ENCODE peak calls at places on chromosomes 16 and 17, in eight cellular contexts. F is Calu3, X is esophagus muscularis mucosa, H is HFFc6, A is ascending aorta, C is neural progenitor cell, V is transverse colon, K is omental fat pad. M is an unnamed sample.

GRCh38 chr16:57289391-57290257 is 5.2 kb upstream of the PLLP start:
- DNase-seq in K (no peak), X (no peak), H (no peak), C (no peak), F (no peak), V (no peak), A (no peak), M (no peak)

GRCh38 chr17:40622509-40622928 is 25.1 kb downstream of the SMARCE1 start:
- DNase-seq in K (no peak), V (no peak), A (no peak), F (peak), X (no peak), H (no peak), C (no peak), M (no peak)

GRCh38 chr16:85903576-85903975 is 4.6 kb downstream of the IRF8 start:
- DNase-seq in V (no peak), X (no peak), H (no peak), C (no peak), A (no peak), F (no peak), K (no peak), M (no peak)

GRCh38 chr17:80924111-80924806 is 67.4 kb upstream of the CHMP6 start:
- DNase-seq in K (no peak), A (no peak), C (no peak), V (no peak), X (no peak), H (no peak), F (no peak), M (no peak)

GRCh38 chr16:85392756-85393673 is 220.1 kb upstream of the GSE1 start:
- DNase-seq in F (no peak), H (no peak), K (no peak), A (peak), V (no peak), X (no peak), C (no peak), M (no peak)

GRCh38 chr16:27529962-27530361 is 19.8 kb downstream of the GTF3C1 start:
- DNase-seq in X (no peak), F (no peak), C (no peak), K (no peak), H (peak), A (no peak), V (no peak), M (peak)

GRCh38 chr17:29962656-29963055 is 21.2 kb downstream of the EFCAB5 start:
- DNase-seq in F (no peak), C (no peak), X (no peak), A (no peak), K (no peak), H (no peak), V (no peak), M (peak)

GRCh38 chr17:2138318-2138717 is 83.4 kb downstream of the HIC1 start:
- DNase-seq in A (no peak), H (peak), C (no peak), K (no peak), F (no peak), V (peak), X (no peak), M (no peak)

GRCh38 chr17:30477758-30478115 is 529 bp downstream of the GOSR1 start:
- DNase-seq in C (no peak), K (no peak), F (no peak), V (no peak), A (no peak), X (no peak), H (peak), M (peak)

DNA sequence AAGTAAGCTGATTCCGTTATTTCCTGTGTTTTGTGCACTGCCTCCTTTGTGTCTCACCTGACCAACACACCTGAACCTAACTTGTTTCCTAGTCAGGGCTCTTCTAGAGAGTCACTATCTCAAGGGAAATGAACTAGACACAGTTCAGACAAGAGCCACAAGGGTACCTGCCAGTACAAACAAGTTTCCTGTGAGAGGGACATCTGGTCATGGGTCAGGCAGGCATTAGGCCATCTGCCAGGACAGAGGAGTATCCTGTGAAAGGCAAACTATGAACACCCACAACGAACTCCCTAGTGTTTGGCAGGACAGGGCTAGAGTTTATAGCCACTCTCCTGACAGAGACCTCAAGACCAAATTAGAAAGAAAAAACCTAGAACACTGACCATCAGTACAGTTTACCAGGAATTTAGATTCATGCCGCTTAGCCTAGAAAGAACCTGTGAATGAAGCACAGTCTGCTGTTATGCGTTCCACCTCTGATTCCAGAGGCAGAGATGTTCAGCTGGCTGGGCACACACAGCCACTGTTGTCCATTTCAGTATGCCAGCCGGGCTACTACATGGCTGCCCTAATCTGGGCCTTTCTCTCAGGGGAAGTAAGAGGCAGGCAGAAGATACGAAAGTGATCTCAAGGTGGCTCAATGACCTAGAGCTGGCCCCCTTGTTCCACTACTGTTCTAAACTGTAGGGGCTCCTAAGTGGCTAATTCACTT is 20.7 kb upstream of the GLG1 start:
- DNase-seq in V (no peak), F (no peak), K (no peak), A (no peak), C (no peak), H (peak), X (no peak), M (peak)
- TF ChIP-seq CTCF in V (no peak), F (no peak), K (no peak), A (no peak), C (no peak), H (no peak), X (no peak), M (no peak)

DNA sequence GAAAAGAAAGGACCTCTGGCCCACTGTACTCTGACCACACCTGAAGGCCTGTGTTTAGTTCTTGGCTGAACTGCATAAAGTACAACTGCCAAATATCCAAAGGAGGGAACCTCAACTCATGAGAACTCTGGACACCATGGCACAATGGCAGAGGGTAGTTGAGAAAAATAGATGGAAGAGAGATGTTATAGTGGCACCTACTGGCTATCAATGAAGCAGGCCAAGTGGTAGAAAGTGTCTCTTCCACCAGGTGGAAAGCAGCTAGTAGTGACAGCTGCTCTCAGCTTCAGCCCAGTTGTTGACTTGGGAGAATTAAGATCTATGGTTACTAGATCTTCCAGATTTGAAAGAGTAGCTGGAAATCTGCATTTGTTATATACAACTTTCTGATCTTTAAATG is 3.2 kb downstream of the MED31 start:
- DNase-seq in V (no peak), X (no peak), F (no peak), A (no peak), H (peak), C (no peak), K (no peak), M (peak)
- TF ChIP-seq CTCF in V (peak), X (peak), F (no peak), A (no peak), H (peak), C (peak), K (no peak), M (peak)

GRCh38 chr16:89166696-89167424 is 4.7 kb upstream of the CDH15 start:
- DNase-seq in V (no peak), C (no peak), X (no peak), F (no peak), A (no peak), H (no peak), K (no peak), M (peak)

GRCh38 chr16:89167425-89167941 is 4.1 kb upstream of the CDH15 start:
- DNase-seq in F (peak), H (peak), C (peak), K (peak), V (peak), A (peak), X (no peak), M (peak)

GRCh38 chr16:89169778-89170177 is 1.8 kb upstream of the CDH15 start:
- DNase-seq in F (no peak), A (no peak), V (no peak), X (no peak), H (no peak), C (no peak), K (no peak), M (no peak)

GRCh38 chr16:89170346-89171215 is 967 bp upstream of the CDH15 start:
- DNase-seq in X (no peak), V (peak), K (no peak), F (peak), H (no peak), A (no peak), C (no peak), M (no peak)

GRCh38 chr16:89168381-89169189 is 3.0 kb upstream of the CDH15 start:
- DNase-seq in C (no peak), F (peak), K (no peak), A (no peak), V (no peak), X (no peak), H (no peak), M (no peak)
- TF ChIP-seq CTCF in C (no peak), F (peak), K (no peak), A (no peak), V (no peak), X (no peak), H (peak), M (peak)

DNA sequence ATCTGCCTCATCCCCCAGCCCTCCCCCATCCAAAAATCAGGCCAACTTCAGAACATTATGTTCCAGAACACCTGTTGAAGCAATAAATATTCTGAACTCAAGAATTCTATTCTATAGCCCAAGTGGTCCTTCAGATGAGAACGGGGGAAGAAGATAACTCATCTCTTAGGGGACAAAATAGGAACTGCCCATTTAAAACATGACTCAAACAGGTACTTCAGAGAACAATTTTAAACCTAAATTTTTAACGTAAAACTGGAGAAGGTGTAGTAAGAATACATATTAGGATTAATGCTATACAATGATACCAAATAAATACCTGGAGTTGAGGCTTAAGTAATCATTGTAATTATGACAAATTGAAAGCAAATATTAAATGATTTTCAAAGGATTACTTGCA is 112.1 kb downstream of the CDYL2 start:
- DNase-seq in V (no peak), F (no peak), X (no peak), K (no peak), H (no peak), A (no peak), C (no peak), M (no peak)
- TF ChIP-seq CTCF in V (no peak), F (no peak), X (no peak), K (no peak), H (no peak), A (no peak), C (no peak), M (no peak)

GRCh38 chr16:19710991-19711545 is 7.0 kb downstream of the KNOP1 start:
- DNase-seq in C (peak), H (no peak), K (no peak), V (no peak), A (no peak), X (no peak), F (no peak), M (no peak)

GRCh38 chr16:19709381-19710136 is 8.5 kb downstream of the KNOP1 start:
- DNase-seq in K (no peak), C (no peak), V (no peak), H (no peak), A (no peak), X (no peak), F (no peak), M (no peak)

GRCh38 chr16:19708498-19709205 is 9.4 kb downstream of the KNOP1 start:
- DNase-seq in K (no peak), C (no peak), X (no peak), V (no peak), A (no peak), F (no peak), H (no peak), M (no peak)

GRCh38 chr16:19711643-19712042 is 6.4 kb downstream of the KNOP1 start:
- DNase-seq in V (no peak), C (no peak), X (no peak), F (no peak), A (no peak), K (no peak), H (no peak), M (no peak)

GRCh38 chr16:19710191-19710908 is 7.7 kb downstream of the KNOP1 start:
- DNase-seq in F (no peak), H (no peak), A (no peak), C (peak), X (no peak), V (no peak), K (no peak), M (no peak)
- TF ChIP-seq CTCF in F (no peak), H (no peak), A (no peak), C (no peak), X (no peak), V (no peak), K (no peak), M (no peak)

GRCh38 chr16:47016700-47017133 is 43.2 kb upstream of the DNAJA2 start:
- DNase-seq in K (no peak), C (no peak), F (no peak), H (no peak), A (no peak), X (no peak), V (no peak), M (no peak)

GRCh38 chr16:47017636-47018035 is 44.2 kb upstream of the DNAJA2 start:
- DNase-seq in H (no peak), A (no peak), F (no peak), K (no peak), X (no peak), C (no peak), V (no peak), M (no peak)

GRCh38 chr16:47013910-47014309 is 40.4 kb upstream of the DNAJA2 start:
- DNase-seq in C (no peak), V (no peak), K (no peak), H (no peak), A (no peak), X (no peak), F (no peak), M (no peak)

GRCh38 chr16:47019563-47019962 is 46.1 kb upstream of the DNAJA2 start:
- DNase-seq in A (no peak), K (no peak), V (no peak), X (no peak), H (no peak), F (no peak), C (no peak), M (no peak)

DNA sequence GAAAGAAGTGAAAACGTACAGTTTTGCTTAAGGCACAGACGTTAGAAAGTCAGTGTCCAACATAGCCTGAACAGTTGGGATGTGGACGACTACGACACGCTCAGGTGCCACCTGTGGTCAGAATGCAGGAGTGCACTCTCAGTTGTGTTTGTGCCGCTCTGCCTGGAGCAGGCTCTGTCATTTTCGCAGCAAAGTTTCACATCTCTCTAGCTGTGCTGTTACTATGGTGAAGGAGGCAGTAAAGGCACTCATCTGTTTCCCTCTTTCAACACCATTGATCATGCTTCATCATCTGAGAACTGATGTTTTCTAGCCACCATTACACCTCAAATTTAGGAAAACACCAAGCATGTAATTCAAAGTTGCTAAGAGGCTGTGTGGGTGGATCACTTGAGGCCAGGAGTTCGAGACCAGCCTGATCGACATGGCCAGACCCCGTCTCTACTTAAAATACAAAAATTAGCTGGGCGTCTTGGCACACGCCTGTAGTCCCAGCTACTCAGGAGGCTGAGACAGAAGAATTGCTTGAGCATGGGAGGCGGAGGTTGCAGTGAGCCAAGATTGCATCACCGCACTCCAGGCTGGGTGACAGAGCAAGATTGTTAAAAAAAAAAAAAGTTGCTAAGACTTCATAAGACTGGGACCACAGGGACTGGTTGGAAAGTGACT is 44.9 kb upstream of the DNAJA2 start:
- DNase-seq in V (peak), X (no peak), C (peak), A (no peak), H (peak), F (peak), K (no peak), M (peak)
- TF ChIP-seq CTCF in V (peak), X (peak), C (peak), A (no peak), H (peak), F (peak), K (no peak), M (peak)

DNA sequence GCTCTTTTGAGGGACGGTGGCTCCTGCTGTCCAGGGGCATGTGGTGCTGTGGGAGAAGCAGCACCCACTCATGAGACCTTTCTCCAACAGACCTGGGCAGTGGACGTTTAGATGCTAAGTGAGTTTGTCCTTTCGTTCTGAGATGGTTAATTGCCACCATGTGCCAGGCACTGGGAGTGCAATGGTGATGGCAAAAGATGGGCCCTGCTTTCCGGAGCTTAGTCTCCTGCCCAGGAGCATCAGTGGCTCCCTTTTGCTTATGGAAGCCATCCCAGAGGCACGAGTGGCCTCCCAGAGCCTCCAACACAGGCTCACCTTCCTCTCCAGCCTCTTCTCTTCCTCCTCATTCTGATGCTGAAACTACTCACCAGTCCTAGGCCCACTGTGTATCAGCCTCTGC is 28.4 kb downstream of the CASKIN2 start:
- DNase-seq in V (no peak), K (no peak), A (no peak), H (no peak), C (no peak), X (no peak), F (no peak), M (no peak)
- TF ChIP-seq CTCF in V (no peak), K (no peak), A (no peak), H (no peak), C (no peak), X (no peak), F (no peak), M (no peak)

GRCh38 chr16:22813223-22813945 is 578 bp upstream of the HS3ST2 start:
- DNase-seq in A (peak), V (peak), K (no peak), H (peak), F (no peak), C (peak), X (no peak), M (peak)
- TF ChIP-seq CTCF in A (peak), V (peak), K (no peak), H (peak), F (no peak), C (peak), X (peak), M (peak)

GRCh38 chr17:36643086-36643685 is 41.8 kb downstream of the MRM1 start:
- DNase-seq in F (no peak), V (no peak), K (no peak), X (no peak), C (no peak), A (no peak), H (no peak), M (no peak)

GRCh38 chr17:36652716-36653115 is 51.3 kb downstream of the MRM1 start:
- DNase-seq in K (no peak), F (peak), H (no peak), V (peak), A (no peak), C (no peak), X (no peak), M (peak)

GRCh38 chr17:36645358-36645757 is 44.0 kb downstream of the MRM1 start:
- DNase-seq in C (no peak), V (no peak), A (no peak), H (no peak), K (no peak), X (no peak), F (no peak), M (no peak)

GRCh38 chr17:36650096-36650764 is 48.8 kb downstream of the MRM1 start:
- DNase-seq in A (no peak), F (no peak), X (no peak), K (no peak), V (no peak), C (peak), H (no peak), M (no peak)

GRCh38 chr17:36647598-36647997 is 46.2 kb downstream of the MRM1 start:
- DNase-seq in X (no peak), K (no peak), A (no peak), C (peak), H (no peak), F (peak), V (no peak), M (no peak)
- TF ChIP-seq CTCF in X (no peak), K (no peak), A (no peak), C (peak), H (no peak), F (peak), V (no peak), M (no peak)

GRCh38 chr17:50290074-50290702 is 15.9 kb downstream of the TMEM92 start:
- DNase-seq in A (peak), V (peak), F (peak), H (peak), X (peak), C (no peak), K (peak), M (peak)
- TF ChIP-seq CTCF in A (no peak), V (no peak), F (no peak), H (peak), X (no peak), C (no peak), K (no peak), M (no peak)

M was measured in fibroblast of mammary gland.